ENCODE peak calls at places on chromosomes 7 and 10, in six cellular contexts. K is NB4, T is brain microvascular endothelial cell, I is fibroblast of the aortic adventitia, C is AG04450, S is HFFc6. M is an unnamed sample.

GRCh38 chr7:70640266-70640833 is 491.6 kb upstream of the GALNT17 start:
- DNase-seq in K (no peak), T (peak; percentile 35), I (peak; percentile 5), C (peak; percentile 59), S (no peak), M (peak; percentile 78)

GRCh38 chr10:21030096-21030495 is 133.0 kb upstream of the NEBL start:
- DNase-seq in K (peak; percentile 85), T (peak; percentile 38), I (no peak), C (no peak), S (no peak), M (peak; percentile 22)

GRCh38 chr7:93981480-93981874 is 22.7 kb downstream of the BET1 start:
- DNase-seq in K (no peak), T (no peak), I (peak; percentile 12), C (no peak), S (no peak), M (no peak)

GRCh38 chr10:30002438-30003266 is 56.7 kb downstream of the JCAD start:
- DNase-seq in K (peak; percentile 75), T (peak; percentile 70), I (peak; percentile 84), C (no peak), S (peak; percentile 60), M (peak; percentile 80)

GRCh38 chr7:22417349-22417748 is 60.4 kb upstream of the RAPGEF5 start:
- DNase-seq in K (no peak), T (no peak), I (no peak), C (no peak), S (no peak), M (no peak)

GRCh38 chr7:143381427-143382125 is 431 bp downstream of the ZYX start:
- DNase-seq in K (no peak), T (peak; percentile 73), I (peak; percentile 82), C (peak; percentile 55), S (peak; percentile 71), M (peak; percentile 80)

GRCh38 chr10:122507661-122508060 is 46.3 kb downstream of the HTRA1 start:
- DNase-seq in K (no peak), T (no peak), I (peak; percentile 22), C (no peak), S (no peak), M (no peak)

GRCh38 chr10:16854623-16855022 is 37.4 kb upstream of the RSU1 start:
- DNase-seq in K (no peak), T (peak; percentile 25), I (peak; percentile 49), C (no peak), S (peak; percentile 63), M (no peak)

GRCh38 chr10:128254486-128254885 is 128.3 kb upstream of the MKI67 start:
- DNase-seq in K (peak; percentile 10), T (peak; percentile 15), I (no peak), C (no peak), S (no peak), M (no peak)

GRCh38 chr10:78348416-78349164 is 314.9 kb downstream of the RPS24 start:
- DNase-seq in K (no peak), T (no peak), I (no peak), C (no peak), S (no peak), M (no peak)

GRCh38 chr7:92177362-92177761 is 1.6 kb downstream of the LRRD1 start:
- DNase-seq in K (peak; percentile 11), T (peak; percentile 37), I (peak; percentile 12), C (no peak), S (peak; percentile 34), M (peak; percentile 55)

GRCh38 chr10:627032-627992 is 62.2 kb downstream of the DIP2C start:
- DNase-seq in K (no peak), T (no peak), I (no peak), C (no peak), S (no peak), M (no peak)
- TF ChIP-seq CTCF in K (no peak), T (no peak), I (no peak), C (no peak), S (no peak), M (no peak)

GRCh38 chr7:76201732-76202665 is at the start of gene SRRM3:
- DNase-seq in K (peak; percentile 89), T (peak; percentile 22), I (peak; percentile 68), C (peak; percentile 37), S (peak; percentile 61), M (peak; percentile 70)
- TF ChIP-seq CTCF in K (peak; percentile 63), T (peak; percentile 56), I (peak; percentile 60), C (peak; percentile 56), S (peak; percentile 75), M (peak; percentile 61)

GRCh38 chr7:80449841-80450240 is 62.0 kb downstream of the GNAT3 start:
- DNase-seq in K (no peak), T (no peak), I (no peak), C (no peak), S (no peak), M (no peak)

GRCh38 chr7:80450621-80451308 is 61.1 kb downstream of the GNAT3 start:
- DNase-seq in K (peak; percentile 68), T (no peak), I (peak; percentile 52), C (no peak), S (peak; percentile 13), M (peak; percentile 64)

GRCh38 chr7:80458822-80459725 is 52.8 kb downstream of the GNAT3 start:
- DNase-seq in K (no peak), T (no peak), I (no peak), C (no peak), S (no peak), M (no peak)

DNA sequence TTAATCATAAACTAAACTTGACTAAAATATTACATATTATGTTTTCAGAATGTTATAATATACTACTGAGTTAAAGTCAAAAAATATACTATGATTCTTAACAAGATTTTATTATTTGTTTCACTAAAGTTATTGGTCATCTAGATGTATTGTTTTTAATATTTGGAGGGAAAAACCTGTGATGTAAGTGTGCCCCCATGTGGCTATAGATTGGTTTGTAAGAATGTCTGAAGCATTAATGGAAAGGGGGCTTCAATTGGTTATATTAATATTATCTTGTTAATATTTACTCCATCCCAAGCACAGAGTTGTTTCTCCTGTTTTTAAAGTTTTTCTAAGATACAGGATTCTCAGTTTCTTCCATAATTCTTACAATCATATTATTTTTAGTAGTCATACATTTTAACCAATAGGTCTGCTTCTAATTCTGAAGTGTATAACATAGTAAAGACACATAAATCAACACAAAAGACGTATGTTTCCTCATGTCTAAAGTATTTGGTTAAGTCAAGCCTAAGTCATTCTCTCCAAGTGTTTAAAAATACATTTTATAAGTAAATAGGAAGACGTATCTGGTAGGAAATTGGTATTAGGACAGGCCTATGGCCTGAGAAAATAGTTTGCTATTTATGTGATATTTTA is 58.0 kb downstream of the GNAT3 start:
- DNase-seq in K (peak; percentile 52), T (no peak), I (peak; percentile 61), C (no peak), S (peak; percentile 7), M (peak; percentile 45)
- TF ChIP-seq CTCF in K (peak; percentile 23), T (peak; percentile 49), I (peak; percentile 48), C (peak; percentile 58), S (peak; percentile 83), M (peak; percentile 44)

DNA sequence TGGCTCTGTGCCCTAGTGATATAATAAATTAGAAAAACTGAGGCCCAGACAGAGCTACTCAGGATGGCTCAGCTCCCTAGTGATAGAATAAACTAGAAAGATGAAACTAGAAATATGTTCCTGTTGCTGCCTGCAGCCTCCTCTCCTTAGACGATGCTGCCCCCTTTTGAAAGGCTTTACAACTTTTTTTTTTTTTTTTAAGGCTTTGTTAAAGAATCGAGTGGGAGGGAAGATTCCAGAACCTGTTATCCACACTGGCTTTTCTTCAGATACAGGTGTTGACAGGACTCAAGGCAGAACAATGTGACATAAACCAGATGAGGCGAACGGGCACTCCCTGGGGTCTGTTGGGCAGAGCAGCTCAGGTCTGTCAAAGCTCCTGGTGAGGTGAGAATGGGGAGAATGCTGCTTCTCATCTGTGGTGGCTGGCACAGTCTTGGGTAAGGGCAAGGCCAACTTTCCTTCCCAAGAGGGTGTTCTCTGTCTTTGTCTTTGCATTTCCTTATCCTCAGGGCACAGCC is 175.1 kb downstream of the COBL start:
- DNase-seq in K (peak; percentile 36), T (peak; percentile 43), I (peak; percentile 73), C (peak; percentile 1), S (peak; percentile 25), M (peak; percentile 60)
- TF ChIP-seq CTCF in K (peak; percentile 30), T (peak; percentile 79), I (peak; percentile 86), C (peak; percentile 74), S (peak; percentile 78), M (peak; percentile 68)

DNA sequence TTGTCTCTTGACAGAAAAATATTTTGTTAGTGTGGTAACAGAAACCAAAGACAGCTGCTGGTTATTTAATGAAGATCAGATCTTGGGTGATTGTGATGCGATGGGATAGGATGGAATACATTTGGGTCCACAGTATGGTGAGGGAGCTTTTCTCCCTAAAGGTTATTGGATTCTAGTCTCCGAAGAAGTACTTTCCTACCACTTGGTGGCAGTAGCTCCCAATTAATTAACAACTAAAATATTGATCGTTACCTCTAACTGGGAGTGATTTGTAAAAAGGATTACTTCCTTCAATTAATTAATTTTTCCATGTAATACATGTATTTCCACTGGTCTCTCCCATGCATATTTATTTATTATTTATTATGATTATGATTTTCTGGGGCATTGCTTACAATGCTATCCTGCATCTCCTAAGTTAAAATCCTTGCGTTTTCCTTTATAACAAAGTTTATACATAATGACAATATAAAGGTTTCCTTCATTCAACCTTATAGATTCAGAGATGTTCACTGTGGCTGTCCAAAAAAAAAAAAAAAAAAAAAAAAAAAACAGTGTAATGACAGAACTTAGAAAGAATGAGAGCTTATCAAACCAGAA is 25.6 kb downstream of the TMEM196 start:
- DNase-seq in K (peak; percentile 45), T (peak; percentile 1), I (peak; percentile 73), C (no peak), S (no peak), M (peak; percentile 59)
- TF ChIP-seq CTCF in K (peak; percentile 41), T (peak; percentile 56), I (peak; percentile 61), C (peak; percentile 62), S (peak; percentile 80), M (peak; percentile 58)

M was measured in astrocyte of the spinal cord.